ENCODE peak calls at places on chromosome 11, in five cellular contexts. Q is tibial artery; N is stimulated activated CD4-positive, alpha-beta T cell treated with anti-CD3 and anti-CD28 coated beads, Interleukin-1b, Interleukin-23, amount 100 ng/mL, for 24 hours; P is stimulated activated effector memory CD8-positive, alpha-beta T cell treated with anti-CD3 and anti-CD28 coated beads, Interleukin-12 subunit alpha, Interleukin-12 subunit beta, amount 100 ng/mL, for 72 hours; Z is CD8-positive, alpha-beta memory T cell. W is an unnamed sample.

GRCh38 chr11:13947379-13947778 is 15.1 kb upstream of the SPON1 start:
- DNase-seq in Q (no peak), N (no peak), P (no peak), Z (no peak), W (no peak)

GRCh38 chr11:85661972-85662664 is 2.8 kb downstream of the CREBZF start:
- DNase-seq in Q (no peak), N (no peak), P (no peak), Z (no peak), W (no peak)

GRCh38 chr11:23201936-23202522 is 341.8 kb upstream of the CCDC179 start:
- DNase-seq in Q (no peak), N (no peak), P (no peak), Z (no peak), W (no peak)

GRCh38 chr11:35814026-35814425 is 129.8 kb upstream of the LDLRAD3 start:
- DNase-seq in Q (no peak), N (no peak), P (no peak), Z (no peak), W (no peak)

GRCh38 chr11:70547821-70548670 is 149.7 kb downstream of the CTTN start:
- DNase-seq in Q (no peak), N (no peak), P (no peak), Z (no peak), W (no peak)

GRCh38 chr11:71384561-71384960 is 63.6 kb downstream of the DHCR7 start:
- DNase-seq in Q (no peak), N (no peak), P (no peak), Z (no peak), W (no peak)

GRCh38 chr11:115324569-115325432 is 179.4 kb downstream of the CADM1 start:
- DNase-seq in Q (no peak), N (no peak), P (no peak), Z (peak), W (no peak)

GRCh38 chr11:44766112-44766971 is 39.6 kb downstream of the TSPAN18 start:
- DNase-seq in Q (peak), N (no peak), P (no peak), Z (no peak), W (no peak)

GRCh38 chr11:72625746-72626636 is 48.2 kb downstream of the PDE2A start:
- DNase-seq in Q (peak), N (no peak), P (no peak), Z (no peak), W (no peak)

GRCh38 chr11:115446214-115446613 is 58.0 kb downstream of the CADM1 start:
- DNase-seq in Q (no peak), N (no peak), P (no peak), Z (no peak), W (no peak)

GRCh38 chr11:88631497-88631896 is 294.0 kb upstream of the CTSC start:
- DNase-seq in Q (no peak), N (no peak), P (no peak), Z (no peak), W (no peak)

GRCh38 chr11:12298610-12299009 is 78.8 kb upstream of the PARVA start:
- DNase-seq in Q (no peak), N (no peak), P (no peak), Z (no peak), W (no peak)

GRCh38 chr11:15565846-15566245 is 451.1 kb downstream of the INSC start:
- DNase-seq in Q (no peak), N (no peak), P (no peak), Z (no peak), W (no peak)

GRCh38 chr11:109785714-109786113 is 307.5 kb upstream of the ZC3H12C start:
- DNase-seq in Q (no peak), N (no peak), P (no peak), Z (no peak), W (no peak)

GRCh38 chr11:70788247-70789022 is 390.1 kb downstream of the CTTN start:
- DNase-seq in Q (no peak), N (no peak), P (no peak), Z (no peak), W (no peak)

GRCh38 chr11:60959445-60959844 is 7.5 kb upstream of the SLC15A3 start:
- DNase-seq in Q (no peak), N (no peak), P (no peak), Z (no peak), W (no peak)

GRCh38 chr11:35145249-35145648 is 6.3 kb downstream of the CD44 start:
- DNase-seq in Q (no peak), N (no peak), P (peak), Z (no peak), W (no peak)

GRCh38 chr11:43930868-43931716 is 11.3 kb upstream of the C11orf96 start:
- DNase-seq in Q (no peak), N (no peak), P (no peak), Z (no peak), W (no peak)

GRCh38 chr11:2536440-2536989 is 91.7 kb downstream of the KCNQ1 start:
- DNase-seq in Q (peak), N (no peak), P (no peak), Z (no peak), W (no peak)

GRCh38 chr11:58963551-58964075 is 24.3 kb downstream of the GLYATL1 start:
- DNase-seq in Q (no peak), N (no peak), P (no peak), Z (no peak), W (no peak)

GRCh38 chr11:45804806-45805304 is at the start of gene SLC35C1:
- DNase-seq in Q (peak), N (peak), P (peak), Z (peak), W (peak)

GRCh38 chr11:124612045-124612444 is 817 bp downstream of the PANX3 start:
- DNase-seq in Q (no peak), N (peak), P (no peak), Z (peak), W (no peak)

GRCh38 chr11:28939381-28939780 is 831.2 kb downstream of the METTL15 start:
- DNase-seq in Q (no peak), N (no peak), P (no peak), Z (no peak), W (no peak)

W was measured in effector memory CD4-positive, alpha-beta T cell.